ENCODE peak calls at places on chromosomes 1 and 21, in eight cellular contexts. One of them, this sample, is unnamed.

GRCh38 chr1:1517973-1518620 is 6.1 kb downstream of the ATAD3A start:
- DNase-seq in H54: no peak
- DNase-seq in T follicular helper cell: no peak
- DNase-seq in lower lobe of right lung: no peak
- DNase-seq in esophagus squamous epithelium: no peak
- DNase-seq in stimulated activated CD8-positive, alpha-beta memory T cell treated with anti-CD3 and anti-CD28 coated beads, Interleukin-15, amount 100 ng/mL, for 24 hours: no peak
- DNase-seq in Daoy: no peak
- DNase-seq in memory B cell: no peak
- DNase-seq in this sample: no peak

GRCh38 chr1:151130837-151131586 is 15.4 kb downstream of the SEMA6C start:
- DNase-seq in Daoy: no peak
- DNase-seq in T follicular helper cell: peak
- DNase-seq in memory B cell: peak
- DNase-seq in H54: no peak
- DNase-seq in lower lobe of right lung: peak
- DNase-seq in stimulated activated CD8-positive, alpha-beta memory T cell treated with anti-CD3 and anti-CD28 coated beads, Interleukin-15, amount 100 ng/mL, for 24 hours: peak
- DNase-seq in esophagus squamous epithelium: peak
- DNase-seq in this sample: no peak

GRCh38 chr1:209937996-209938959 is at the start of gene SYT14:
- DNase-seq in stimulated activated CD8-positive, alpha-beta memory T cell treated with anti-CD3 and anti-CD28 coated beads, Interleukin-15, amount 100 ng/mL, for 24 hours: no peak
- DNase-seq in Daoy: peak
- DNase-seq in T follicular helper cell: no peak
- DNase-seq in lower lobe of right lung: no peak
- DNase-seq in memory B cell: no peak
- DNase-seq in H54: peak
- DNase-seq in esophagus squamous epithelium: no peak
- DNase-seq in this sample: peak

GRCh38 chr21:46048926-46049889 is 48.7 kb upstream of the COL6A2 start:
- DNase-seq in Daoy: peak
- DNase-seq in esophagus squamous epithelium: no peak
- DNase-seq in T follicular helper cell: no peak
- DNase-seq in H54: peak
- DNase-seq in memory B cell: no peak
- DNase-seq in lower lobe of right lung: peak
- DNase-seq in stimulated activated CD8-positive, alpha-beta memory T cell treated with anti-CD3 and anti-CD28 coated beads, Interleukin-15, amount 100 ng/mL, for 24 hours: no peak
- DNase-seq in this sample: no peak

GRCh38 chr1:94302497-94302896 is 65.1 kb upstream of the ARHGAP29 start:
- DNase-seq in esophagus squamous epithelium: no peak
- DNase-seq in H54: no peak
- DNase-seq in stimulated activated CD8-positive, alpha-beta memory T cell treated with anti-CD3 and anti-CD28 coated beads, Interleukin-15, amount 100 ng/mL, for 24 hours: no peak
- DNase-seq in memory B cell: no peak
- DNase-seq in T follicular helper cell: no peak
- DNase-seq in Daoy: no peak
- DNase-seq in lower lobe of right lung: no peak
- DNase-seq in this sample: no peak

GRCh38 chr1:18256318-18257235 is 149.0 kb downstream of the IGSF21 start:
- DNase-seq in H54: peak
- DNase-seq in T follicular helper cell: no peak
- DNase-seq in memory B cell: no peak
- DNase-seq in esophagus squamous epithelium: no peak
- DNase-seq in stimulated activated CD8-positive, alpha-beta memory T cell treated with anti-CD3 and anti-CD28 coated beads, Interleukin-15, amount 100 ng/mL, for 24 hours: no peak
- DNase-seq in Daoy: peak
- DNase-seq in lower lobe of right lung: peak
- DNase-seq in this sample: no peak

GRCh38 chr21:41761211-41762181 is 5.4 kb downstream of the RIPK4 start:
- DNase-seq in memory B cell: no peak
- DNase-seq in T follicular helper cell: no peak
- DNase-seq in stimulated activated CD8-positive, alpha-beta memory T cell treated with anti-CD3 and anti-CD28 coated beads, Interleukin-15, amount 100 ng/mL, for 24 hours: no peak
- DNase-seq in H54: peak
- DNase-seq in esophagus squamous epithelium: no peak
- DNase-seq in lower lobe of right lung: peak
- DNase-seq in Daoy: peak
- DNase-seq in this sample: no peak

GRCh38 chr1:21956720-21957552 is 19.8 kb upstream of the HSPG2 start:
- DNase-seq in T follicular helper cell: peak
- DNase-seq in Daoy: peak
- DNase-seq in esophagus squamous epithelium: no peak
- DNase-seq in H54: peak
- DNase-seq in memory B cell: no peak
- DNase-seq in lower lobe of right lung: peak
- DNase-seq in stimulated activated CD8-positive, alpha-beta memory T cell treated with anti-CD3 and anti-CD28 coated beads, Interleukin-15, amount 100 ng/mL, for 24 hours: no peak
- DNase-seq in this sample: no peak

GRCh38 chr1:53381790-53382401 is 54.0 kb upstream of the LRP8 start:
- DNase-seq in esophagus squamous epithelium: no peak
- DNase-seq in Daoy: peak
- DNase-seq in T follicular helper cell: no peak
- DNase-seq in stimulated activated CD8-positive, alpha-beta memory T cell treated with anti-CD3 and anti-CD28 coated beads, Interleukin-15, amount 100 ng/mL, for 24 hours: no peak
- DNase-seq in memory B cell: no peak
- DNase-seq in H54: peak
- DNase-seq in lower lobe of right lung: peak
- DNase-seq in this sample: no peak

GRCh38 chr1:113321761-113322387 is 68.4 kb upstream of the MAGI3 start:
- DNase-seq in esophagus squamous epithelium: no peak
- DNase-seq in H54: no peak
- DNase-seq in T follicular helper cell: no peak
- DNase-seq in stimulated activated CD8-positive, alpha-beta memory T cell treated with anti-CD3 and anti-CD28 coated beads, Interleukin-15, amount 100 ng/mL, for 24 hours: no peak
- DNase-seq in lower lobe of right lung: no peak
- DNase-seq in Daoy: no peak
- DNase-seq in memory B cell: no peak
- DNase-seq in this sample: no peak

GRCh38 chr1:167630568-167631385 is 745 bp downstream of the RCSD1 start:
- DNase-seq in stimulated activated CD8-positive, alpha-beta memory T cell treated with anti-CD3 and anti-CD28 coated beads, Interleukin-15, amount 100 ng/mL, for 24 hours: no peak
- DNase-seq in H54: no peak
- DNase-seq in Daoy: no peak
- DNase-seq in lower lobe of right lung: no peak
- DNase-seq in T follicular helper cell: no peak
- DNase-seq in memory B cell: peak
- DNase-seq in esophagus squamous epithelium: no peak
- DNase-seq in this sample: no peak

GRCh38 chr1:11600901-11601300 is 53.3 kb downstream of the FBXO2 start:
- DNase-seq in T follicular helper cell: no peak
- DNase-seq in stimulated activated CD8-positive, alpha-beta memory T cell treated with anti-CD3 and anti-CD28 coated beads, Interleukin-15, amount 100 ng/mL, for 24 hours: no peak
- DNase-seq in Daoy: no peak
- DNase-seq in esophagus squamous epithelium: no peak
- DNase-seq in H54: no peak
- DNase-seq in memory B cell: no peak
- DNase-seq in lower lobe of right lung: no peak
- DNase-seq in this sample: no peak

GRCh38 chr1:77900687-77901293 is 12.4 kb downstream of the NEXN start:
- DNase-seq in lower lobe of right lung: no peak
- DNase-seq in H54: no peak
- DNase-seq in esophagus squamous epithelium: no peak
- DNase-seq in T follicular helper cell: no peak
- DNase-seq in stimulated activated CD8-positive, alpha-beta memory T cell treated with anti-CD3 and anti-CD28 coated beads, Interleukin-15, amount 100 ng/mL, for 24 hours: no peak
- DNase-seq in memory B cell: no peak
- DNase-seq in Daoy: peak
- DNase-seq in this sample: peak

GRCh38 chr1:36905941-36906340 is 128.4 kb downstream of the GRIK3 start:
- DNase-seq in T follicular helper cell: no peak
- DNase-seq in lower lobe of right lung: no peak
- DNase-seq in Daoy: no peak
- DNase-seq in memory B cell: no peak
- DNase-seq in stimulated activated CD8-positive, alpha-beta memory T cell treated with anti-CD3 and anti-CD28 coated beads, Interleukin-15, amount 100 ng/mL, for 24 hours: no peak
- DNase-seq in H54: no peak
- DNase-seq in esophagus squamous epithelium: no peak
- DNase-seq in this sample: no peak